ENCODE peak calls at places on chromosomes 1 and 21, in nine cellular contexts. E is A549, L is suprapubic skin, G is breast epithelium, Y is spleen, O is thyroid gland, D is IMR-90, R is K562, N is transverse colon. H is an unnamed sample. For H3K9me3, the result is how much of the 10 kb centered on the place peaks cover.

GRCh38 chr1:38102576-38102975 is 56.0 kb upstream of the POU3F1 start:
- DNase-seq in G (no peak), O (no peak), E (no peak), Y (peak), D (no peak), L (no peak), N (no peak), R (no peak), H (no peak)

GRCh38 chr1:40976952-40977690 is 2.4 kb upstream of the CTPS1 start:
- DNase-seq in L (no peak), E (peak), G (no peak), O (no peak), D (peak), R (no peak), Y (no peak), N (no peak), H (no peak)

GRCh38 chr1:150012611-150013010 is 2.1 kb upstream of the OTUD7B start:
- DNase-seq in O (no peak), N (no peak), G (no peak), L (no peak), D (peak), Y (no peak), R (no peak), E (no peak), H (no peak)

GRCh38 chr1:18951416-18951815 is 5.1 kb downstream of the IFFO2 start:
- DNase-seq in G (no peak), Y (peak), D (no peak), O (no peak), R (no peak), L (no peak), E (no peak), N (no peak), H (peak)

GRCh38 chr1:93255222-93256079 is 74.9 kb downstream of the CCDC18 start:
- DNase-seq in O (no peak), L (no peak), Y (no peak), E (no peak), R (no peak), G (no peak), N (no peak), D (peak), H (no peak)

GRCh38 chr1:162632743-162633326 is 571 bp downstream of the DDR2 start:
- DNase-seq in R (no peak), G (no peak), O (no peak), Y (no peak), N (no peak), D (peak), E (no peak), L (no peak), H (no peak)

GRCh38 chr1:110628356-110629105 is 22.4 kb upstream of the KCNA2 start:
- DNase-seq in N (no peak), R (no peak), O (no peak), L (no peak), D (no peak), Y (peak), G (peak), E (no peak), H (no peak)

GRCh38 chr1:2300851-2301606 is 72.9 kb downstream of the SKI start:
- DNase-seq in O (peak), N (peak), L (no peak), Y (peak), G (peak), D (peak), E (no peak), R (no peak), H (peak)

GRCh38 chr1:226181996-226182714 is 4.4 kb downstream of the ACBD3 start:
- DNase-seq in R (no peak), D (peak), L (peak), O (peak), Y (no peak), G (no peak), E (peak), N (peak), H (peak)

GRCh38 chr1:155127672-155128468 is at the start of gene EFNA1:
- DNase-seq in E (no peak), O (peak), R (peak), L (peak), G (peak), D (no peak), N (peak), Y (peak), H (peak)

GRCh38 chr1:229433364-229434004 is 410 bp downstream of the ACTA1 start:
- DNase-seq in O (no peak), D (no peak), E (no peak), R (no peak), Y (no peak), G (no peak), N (no peak), L (no peak), H (no peak)

GRCh38 chr1:206491592-206491991 is 15.7 kb upstream of the RASSF5 start:
- DNase-seq in E (no peak), G (no peak), O (peak), R (no peak), L (no peak), N (no peak), Y (peak), D (no peak), H (no peak)
- H3K9me3 ChIP-seq in E (under half), G (under half), O (under half), R (under half), L (under half), N (under half), Y (under half), D (under half), H (under half)

DNA sequence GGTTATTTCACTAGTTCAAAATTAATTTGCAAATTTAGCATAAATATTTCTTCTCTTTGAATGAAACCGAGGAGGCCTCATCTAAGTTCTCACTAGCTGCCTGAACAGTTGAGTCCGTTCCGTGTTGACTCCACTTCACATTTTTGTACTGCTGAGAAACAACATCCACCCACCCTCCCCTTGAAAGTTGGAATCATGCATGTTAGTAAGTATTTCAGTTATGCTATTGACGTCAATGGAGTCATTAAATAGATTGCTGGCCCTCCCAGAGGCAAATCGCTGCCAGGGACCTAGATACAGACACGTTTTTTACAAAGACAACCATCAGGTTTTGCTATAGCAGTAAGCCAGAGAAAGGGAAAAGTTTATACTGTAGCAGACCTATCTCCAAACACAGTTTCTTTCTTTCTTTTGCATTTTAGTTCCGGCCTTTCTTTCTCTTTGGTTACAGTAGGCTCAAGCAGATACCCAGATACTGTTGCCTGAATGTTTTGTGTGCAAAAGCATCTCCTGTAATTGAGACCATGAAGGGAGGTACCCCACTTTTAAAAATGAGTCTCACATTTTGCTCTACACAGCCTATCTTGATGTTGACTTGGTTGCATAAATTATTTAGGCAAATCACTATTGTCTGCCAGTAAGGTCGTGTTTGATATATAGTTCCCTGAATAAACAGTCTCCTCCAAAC is 262.6 kb upstream of the SGIP1 start:
- DNase-seq in O (peak), N (peak), R (no peak), E (peak), L (peak), G (peak), D (peak), Y (no peak), H (peak)
- TF ChIP-seq POLR2A in O (peak), N (no peak), R (no peak), E (no peak), L (no peak), G (no peak), D (peak), Y (no peak), H (no peak)

DNA sequence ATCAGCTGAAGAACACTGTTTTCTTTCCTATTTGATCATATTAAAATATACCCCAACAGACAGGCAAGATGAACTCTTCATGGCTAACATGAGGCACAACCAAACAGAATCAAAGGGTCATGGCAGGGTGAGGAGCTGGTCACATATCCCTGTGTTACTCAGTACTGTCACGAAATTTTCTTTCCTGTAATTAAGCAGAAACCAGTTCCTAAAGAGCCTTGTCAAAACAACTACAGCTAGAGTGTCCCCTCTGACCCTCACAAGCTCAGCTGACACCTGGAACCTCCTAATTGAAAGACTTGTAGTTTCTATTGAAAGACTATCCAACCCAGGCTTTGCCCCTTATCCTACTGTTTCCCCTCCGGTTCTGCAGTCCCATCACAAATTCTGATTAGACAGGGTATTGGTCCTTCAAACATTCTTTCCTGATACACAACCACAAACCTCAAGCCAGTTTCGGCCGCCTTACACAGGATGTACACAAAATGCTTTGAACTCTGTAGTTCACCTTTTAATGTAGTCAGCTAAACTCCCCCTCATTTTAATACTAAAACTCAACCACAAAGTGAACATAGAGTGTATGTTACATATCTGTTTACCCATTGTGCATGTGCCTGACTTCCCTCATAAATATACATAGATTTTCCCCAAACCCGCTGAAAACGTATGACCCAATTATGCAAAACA is 651.9 kb downstream of the MRPL39 start:
- DNase-seq in O (no peak), L (no peak), N (peak), R (no peak), G (no peak), Y (no peak), D (no peak), E (no peak), H (no peak)
- H3K9me3 ChIP-seq in O (under half), L (under half), N (under half), R (under half), G (under half), Y (under half), D (under half), E (under half), H (under half)

GRCh38 chr21:34862951-34863350 is 186.2 kb downstream of the RUNX1 start:
- DNase-seq in D (no peak), O (no peak), L (no peak), E (no peak), R (no peak), N (no peak), Y (no peak), G (no peak), H (no peak)

GRCh38 chr21:34865922-34866271 is 183.2 kb downstream of the RUNX1 start:
- DNase-seq in E (no peak), D (no peak), Y (peak), R (no peak), O (no peak), G (no peak), L (no peak), N (peak), H (no peak)

GRCh38 chr21:34861302-34861701 is 187.8 kb downstream of the RUNX1 start:
- DNase-seq in E (no peak), Y (no peak), N (no peak), O (no peak), R (no peak), L (no peak), G (no peak), D (no peak), H (no peak)

GRCh38 chr21:34867785-34868184 is 181.3 kb downstream of the RUNX1 start:
- DNase-seq in O (no peak), E (no peak), D (no peak), G (no peak), N (no peak), R (no peak), L (no peak), Y (no peak), H (no peak)

GRCh38 chr21:34864370-34865209 is 184.5 kb downstream of the RUNX1 start:
- DNase-seq in N (no peak), E (no peak), R (no peak), D (no peak), Y (no peak), G (no peak), O (no peak), L (no peak), H (no peak)
- TF ChIP-seq POLR2A in N (no peak), E (no peak), R (no peak), D (peak), Y (no peak), G (no peak), O (no peak), L (no peak), H (no peak)